ENCODE peak calls at places on chromosomes 11 and 22, in four cellular contexts. E is Peyer's patch, I is pancreas, Z is left ventricle myocardium inferior. K is an unnamed sample.

GRCh38 chr11:30196400-30197206 is 34.2 kb upstream of the FSHB start:
- DNase-seq in E (no peak), I (peak; percentile 58), Z (peak; percentile 44), K (peak; percentile 75)

GRCh38 chr11:64742940-64743590 is 877 bp downstream of the RASGRP2 start:
- DNase-seq in E (peak; percentile 86), I (peak; percentile 80), Z (peak; percentile 84), K (peak; percentile 85)

GRCh38 chr11:64372802-64373597 is 14.0 kb downstream of the RPS6KA4 start:
- DNase-seq in E (no peak), I (no peak), Z (no peak), K (peak; percentile 28)

GRCh38 chr22:16586170-16586569 is 6.4 kb downstream of the CCT8L2 start:
- DNase-seq in E (no peak), I (no peak), Z (no peak), K (no peak)

GRCh38 chr22:30079952-30080533 is at the start of gene HORMAD2:
- DNase-seq in E (no peak), I (no peak), Z (no peak), K (no peak)

GRCh38 chr22:42188808-42189447 is 58.3 kb upstream of the CYP2D6 start:
- DNase-seq in E (no peak), I (no peak), Z (no peak), K (no peak)

GRCh38 chr11:2477254-2477653 is 32.4 kb downstream of the KCNQ1 start:
- DNase-seq in E (no peak), I (no peak), Z (no peak), K (no peak)

GRCh38 chr22:21865041-21865440 is 2.4 kb downstream of the MAPK1 start:
- DNase-seq in E (no peak), I (no peak), Z (no peak), K (no peak)

GRCh38 chr11:131969261-131969660 is 598.8 kb downstream of the NTM start:
- DNase-seq in E (no peak), I (no peak), Z (no peak), K (no peak)

GRCh38 chr11:6655790-6656580 is at the start of gene DCHS1:
- DNase-seq in E (no peak), I (peak; percentile 30), Z (no peak), K (peak; percentile 50)

GRCh38 chr11:88305430-88305829 is 32.1 kb downstream of the CTSC start:
- DNase-seq in E (no peak), I (no peak), Z (no peak), K (no peak)

GRCh38 chr11:69480547-69481392 is 693 bp upstream of the LINC01488 start:
- DNase-seq in E (peak; percentile 80), I (peak; percentile 67), Z (peak; percentile 79), K (peak; percentile 82)

GRCh38 chr11:47179655-47179991 is 2.9 kb upstream of the ARFGAP2 start:
- DNase-seq in E (no peak), I (peak; percentile 51), Z (no peak), K (no peak)

GRCh38 chr11:75538150-75538942 is 12.6 kb upstream of the GDPD5 start:
- DNase-seq in E (no peak), I (no peak), Z (no peak), K (no peak)

GRCh38 chr22:50302041-50302541 is 5.4 kb downstream of the PLXNB2 start:
- DNase-seq in E (peak; percentile 73), I (peak; percentile 55), Z (no peak), K (peak; percentile 78)

GRCh38 chr11:15157181-15157580 is 42.5 kb downstream of the INSC start:
- DNase-seq in E (no peak), I (no peak), Z (no peak), K (no peak)

GRCh38 chr22:39150848-39151215 is 1.6 kb downstream of the CBX7 start:
- DNase-seq in E (no peak), I (peak; percentile 21), Z (no peak), K (peak; percentile 30)

GRCh38 chr22:36449776-36450175 is 31.7 kb downstream of the TXN2 start:
- DNase-seq in E (no peak), I (peak; percentile 52), Z (no peak), K (no peak)

GRCh38 chr22:36398602-36399472 is 11.1 kb upstream of the MYH9 start:
- DNase-seq in E (peak; percentile 72), I (no peak), Z (no peak), K (no peak)

GRCh38 chr11:66309475-66309874 is 7.4 kb downstream of the CD248 start:
- DNase-seq in E (no peak), I (no peak), Z (no peak), K (no peak)

GRCh38 chr11:35390737-35391682 is 28.3 kb downstream of the SLC1A2 start:
- DNase-seq in E (no peak), I (peak; percentile 28), Z (no peak), K (peak; percentile 51)
- H3K4me3 ChIP-seq in E (no peak overlapping the region), I (no peak overlapping the region), Z (no peak overlapping the region), K (no peak overlapping the region)

GRCh38 chr11:102109896-102110760 is at the start of gene YAP1:
- DNase-seq in E (peak; percentile 92), I (peak; percentile 86), Z (peak; percentile 91), K (peak; percentile 91)
- TF ChIP-seq CTCF in E (no peak), I (no peak), Z (peak; percentile 31), K (no peak)

GRCh38 chr11:119421351-119421750 is 1.6 kb downstream of the THY1 start:
- DNase-seq in E (no peak), I (no peak), Z (no peak), K (no peak)
- H3K4me3 ChIP-seq in E (no peak overlapping the region), I (peak overlapping the region; percentile 30), Z (peak overlapping the region; percentile 62), K (no peak overlapping the region)

DNA sequence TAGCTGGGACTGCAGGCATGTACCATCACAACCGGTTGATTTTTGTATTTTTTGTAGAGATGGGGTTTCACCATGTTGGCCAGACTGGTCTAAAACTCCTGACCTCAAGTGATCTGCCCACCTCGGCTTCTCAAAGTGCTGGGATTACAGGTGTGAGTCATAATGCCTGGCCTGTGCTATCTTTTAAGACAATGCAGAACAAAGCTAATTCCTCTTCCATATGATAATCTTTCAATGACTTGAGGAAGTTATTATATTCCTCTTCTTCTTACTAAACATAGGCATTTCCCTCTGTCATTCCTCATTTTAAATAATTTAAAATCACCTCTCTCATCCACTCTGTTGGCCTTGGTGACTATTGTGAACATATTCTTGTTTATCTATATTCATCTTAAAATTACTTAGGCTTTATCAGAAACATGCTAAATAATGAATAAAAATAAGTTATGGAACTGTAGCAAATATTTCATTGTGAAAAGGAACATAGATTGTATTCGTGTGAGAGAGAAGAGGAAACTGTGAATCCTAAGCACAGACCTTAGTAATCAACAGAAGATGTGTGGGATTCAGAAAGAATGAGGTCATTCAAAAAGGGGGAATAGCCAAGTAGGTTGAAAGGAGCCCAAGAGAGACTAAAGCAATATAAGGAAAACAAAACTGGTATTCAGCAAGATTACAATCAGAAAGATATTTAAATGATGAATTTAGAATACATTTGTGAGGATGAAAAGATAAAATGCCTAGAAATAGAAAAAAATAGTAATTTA is 269.4 kb downstream of the TTC28 start:
- DNase-seq in E (no peak), I (no peak), Z (no peak), K (no peak)
- TF ChIP-seq CTCF in E (no peak), I (no peak), Z (no peak), K (no peak)

GRCh38 chr11:45147871-45148270 is 1.4 kb downstream of the PRDM11 start:
- DNase-seq in E (no peak), I (no peak), Z (no peak), K (no peak)
- H3K4me3 ChIP-seq in E (peak overlapping the region; percentile 63), I (peak overlapping the region; percentile 81), Z (peak overlapping the region; percentile 90), K (no peak overlapping the region)

DNA sequence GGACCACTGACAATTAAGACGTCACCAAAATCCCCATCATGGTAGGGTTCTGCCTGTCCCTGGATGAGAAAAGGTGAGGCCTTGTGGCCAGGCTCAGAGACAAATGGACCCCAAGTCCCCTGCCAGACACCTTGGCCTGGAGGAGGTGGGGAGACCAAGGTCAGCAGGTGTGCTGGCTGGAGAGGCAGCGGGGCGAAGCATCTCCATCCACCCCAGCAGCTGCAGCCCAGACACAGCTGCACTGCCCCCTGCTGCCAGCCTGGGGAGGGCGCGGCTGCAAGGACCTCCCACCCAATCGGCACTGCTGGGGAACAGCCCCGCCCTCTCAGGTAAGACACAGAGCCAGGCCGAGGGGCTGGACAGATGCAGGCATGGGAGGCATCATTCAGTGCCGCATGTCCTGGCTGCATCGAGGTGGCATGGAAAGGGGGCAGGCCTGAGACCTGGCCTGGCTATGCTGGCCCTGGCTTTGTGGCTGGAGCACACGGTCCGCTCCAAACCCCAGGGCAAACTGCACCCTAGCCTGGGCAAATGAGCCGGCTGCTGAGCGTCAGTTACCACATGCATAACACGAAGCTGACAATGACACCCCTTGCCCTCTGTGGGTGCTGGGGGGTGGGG is 12.2 kb upstream of the MFNG start:
- DNase-seq in E (peak; percentile 85), I (peak; percentile 70), Z (no peak), K (peak; percentile 82)
- TF ChIP-seq CTCF in E (peak; percentile 72), I (peak; percentile 63), Z (peak; percentile 61), K (peak; percentile 64)

DNA sequence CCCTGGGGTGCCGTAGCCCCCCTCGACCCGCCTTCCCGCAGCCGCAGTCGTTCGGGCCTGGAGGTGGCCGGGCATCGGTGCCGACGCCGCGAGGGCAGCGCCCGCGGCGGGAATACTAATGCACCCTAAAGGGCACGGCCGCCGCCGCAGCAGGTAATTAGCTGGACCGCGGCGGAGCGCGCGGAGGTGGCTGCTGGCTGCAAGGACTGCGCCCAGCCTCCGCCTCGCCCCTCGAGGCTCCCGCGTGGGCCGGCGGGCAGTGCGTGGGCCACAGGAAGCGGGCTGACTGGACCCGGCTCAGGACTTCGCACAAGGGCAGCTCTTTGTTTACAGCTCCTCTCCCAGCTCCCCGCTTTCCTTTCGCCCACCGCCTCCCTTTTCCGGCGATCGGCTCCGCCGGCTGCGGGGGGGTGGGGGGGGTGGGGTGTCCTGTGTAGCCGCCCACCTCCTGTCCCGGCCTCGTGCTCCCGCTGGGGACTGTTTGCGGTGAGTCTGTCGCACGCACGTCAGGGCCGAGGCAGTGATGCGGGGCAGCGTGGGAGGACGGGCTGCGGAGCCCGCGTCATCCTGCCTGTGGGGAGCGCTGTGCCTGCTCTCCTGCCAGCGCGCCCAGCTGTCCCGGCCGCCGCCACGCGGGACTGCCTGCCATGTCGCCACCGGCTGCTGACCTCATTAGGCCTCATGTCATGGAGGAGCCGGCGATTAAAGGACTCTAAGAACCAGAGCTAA is 53.2 kb downstream of the GRIK4 start:
- DNase-seq in E (no peak), I (no peak), Z (peak; percentile 45), K (no peak)
- H3K4me3 ChIP-seq in E (peak overlapping the region; percentile 30), I (peak overlapping the region; percentile 43), Z (peak overlapping the region; percentile 65), K (no peak overlapping the region)